ENCODE peak calls at places on chromosomes 12 and 14, in eight cellular contexts. C, H, R, N, W, M, J and B are unnamed samples.

GRCh38 chr14:67221248-67221981 is 19.8 kb upstream of the PALS1 start:
- DNase-seq in C (no peak), H (no peak), R (peak), N (peak), W (no peak), M (no peak), J (no peak), B (no peak)

GRCh38 chr12:109762071-109762672 is 48.5 kb downstream of the FAM222A start:
- DNase-seq in C (no peak), H (no peak), R (no peak), N (no peak), W (no peak), M (no peak), J (no peak), B (no peak)

GRCh38 chr12:38555620-38556596 is 239.3 kb downstream of the ALG10B start:
- DNase-seq in C (no peak), H (no peak), R (no peak), N (no peak), W (no peak), M (no peak), J (no peak), B (no peak)

GRCh38 chr12:124720687-124721500 is 142.8 kb downstream of the SCARB1 start:
- DNase-seq in C (no peak), H (peak), R (peak), N (peak), W (peak), M (no peak), J (peak), B (no peak)

GRCh38 chr14:96363751-96364336 is 518 bp downstream of the GSKIP start:
- DNase-seq in C (peak), H (peak), R (peak), N (peak), W (peak), M (no peak), J (peak), B (no peak)

GRCh38 chr12:131907379-131908081 is 13.1 kb downstream of the ULK1 start:
- DNase-seq in C (no peak), H (no peak), R (no peak), N (no peak), W (no peak), M (no peak), J (no peak), B (no peak)

GRCh38 chr14:80663541-80663940 is 278.0 kb downstream of the CEP128 start:
- DNase-seq in C (no peak), H (no peak), R (no peak), N (no peak), W (no peak), M (no peak), J (no peak), B (no peak)

GRCh38 chr12:115467531-115467930 is 783.6 kb upstream of the TBX3 start:
- DNase-seq in C (no peak), H (no peak), R (no peak), N (no peak), W (no peak), M (no peak), J (no peak), B (no peak)

GRCh38 chr14:23494223-23494622 is 24.7 kb downstream of the NGDN start:
- DNase-seq in C (no peak), H (peak), R (no peak), N (peak), W (peak), M (no peak), J (no peak), B (no peak)

GRCh38 chr14:60094306-60094897 is 2.7 kb downstream of the PCNX4 start:
- DNase-seq in C (no peak), H (no peak), R (peak), N (peak), W (no peak), M (no peak), J (no peak), B (no peak)